ENCODE peak calls at places on chromosomes 1 and 21, in six cellular contexts. One of them, this sample, is unnamed.

GRCh38 chr1:40784771-40785151 is 1.2 kb downstream of the KCNQ4 start:
- DNase-seq in H1: peak; percentile 63
- DNase-seq in HepG2: no peak
- DNase-seq in K562: no peak
- DNase-seq in SK-N-SH: peak; percentile 47
- DNase-seq in GM12878: no peak
- DNase-seq in this sample: no peak

GRCh38 chr1:76425104-76425842 is 350.7 kb downstream of the ST6GALNAC3 start:
- DNase-seq in H1: no peak
- DNase-seq in HepG2: no peak
- DNase-seq in GM12878: peak; percentile 34
- DNase-seq in SK-N-SH: no peak
- DNase-seq in K562: no peak
- DNase-seq in this sample: no peak

GRCh38 chr1:85581802-85582686 is 1.5 kb downstream of the CCN1 start:
- DNase-seq in H1: peak; percentile 59
- DNase-seq in SK-N-SH: peak; percentile 48
- DNase-seq in HepG2: peak; percentile 49
- DNase-seq in K562: no peak
- DNase-seq in GM12878: no peak
- DNase-seq in this sample: no peak

GRCh38 chr1:53860967-53861411 is 22.9 kb upstream of the NDC1 start:
- DNase-seq in GM12878: no peak
- DNase-seq in H1: peak; percentile 58
- DNase-seq in SK-N-SH: peak; percentile 64
- DNase-seq in HepG2: peak; percentile 69
- DNase-seq in K562: peak; percentile 70
- DNase-seq in this sample: peak; percentile 41

GRCh38 chr21:26966978-26967913 is at the start of gene ADAMTS5:
- DNase-seq in HepG2: no peak
- DNase-seq in SK-N-SH: peak; percentile 80
- DNase-seq in K562: no peak
- DNase-seq in H1: peak; percentile 69
- DNase-seq in GM12878: no peak
- DNase-seq in this sample: peak; percentile 83

GRCh38 chr1:47986741-47987140 is 10.4 kb downstream of the TRABD2B start:
- DNase-seq in H1: no peak
- DNase-seq in K562: no peak
- DNase-seq in SK-N-SH: peak; percentile 65
- DNase-seq in HepG2: no peak
- DNase-seq in GM12878: no peak
- DNase-seq in this sample: no peak

GRCh38 chr1:6162773-6163172 is 17.3 kb downstream of the CHD5 start:
- DNase-seq in K562: no peak
- DNase-seq in HepG2: no peak
- DNase-seq in H1: no peak
- DNase-seq in GM12878: no peak
- DNase-seq in SK-N-SH: peak; percentile 90
- DNase-seq in this sample: no peak

GRCh38 chr1:183989078-183989577 is 48.4 kb downstream of the COLGALT2 start:
- DNase-seq in K562: peak; percentile 80
- DNase-seq in SK-N-SH: no peak
- DNase-seq in HepG2: no peak
- DNase-seq in GM12878: peak; percentile 83
- DNase-seq in H1: no peak
- DNase-seq in this sample: no peak

GRCh38 chr1:204493145-204493881 is 1.3 kb downstream of the PIK3C2B start:
- DNase-seq in H1: peak; percentile 74
- DNase-seq in HepG2: peak; percentile 73
- DNase-seq in GM12878: no peak
- DNase-seq in K562: no peak
- DNase-seq in SK-N-SH: peak; percentile 61
- DNase-seq in this sample: no peak

GRCh38 chr1:204493882-204494280 is 724 bp downstream of the PIK3C2B start:
- DNase-seq in SK-N-SH: peak; percentile 78
- DNase-seq in GM12878: no peak
- DNase-seq in HepG2: peak; percentile 85
- DNase-seq in K562: peak; percentile 71
- DNase-seq in H1: no peak
- DNase-seq in this sample: peak; percentile 34

GRCh38 chr1:204494281-204495077 is at the start of gene PIK3C2B:
- DNase-seq in K562: peak; percentile 92
- DNase-seq in HepG2: peak; percentile 71
- DNase-seq in SK-N-SH: peak; percentile 97
- DNase-seq in H1: peak; percentile 93
- DNase-seq in GM12878: peak; percentile 55
- DNase-seq in this sample: peak; percentile 77

GRCh38 chr1:204491653-204492052 is 3.0 kb downstream of the PIK3C2B start:
- DNase-seq in HepG2: no peak
- DNase-seq in H1: no peak
- DNase-seq in GM12878: no peak
- DNase-seq in SK-N-SH: no peak
- DNase-seq in K562: no peak
- DNase-seq in this sample: no peak

DNA sequence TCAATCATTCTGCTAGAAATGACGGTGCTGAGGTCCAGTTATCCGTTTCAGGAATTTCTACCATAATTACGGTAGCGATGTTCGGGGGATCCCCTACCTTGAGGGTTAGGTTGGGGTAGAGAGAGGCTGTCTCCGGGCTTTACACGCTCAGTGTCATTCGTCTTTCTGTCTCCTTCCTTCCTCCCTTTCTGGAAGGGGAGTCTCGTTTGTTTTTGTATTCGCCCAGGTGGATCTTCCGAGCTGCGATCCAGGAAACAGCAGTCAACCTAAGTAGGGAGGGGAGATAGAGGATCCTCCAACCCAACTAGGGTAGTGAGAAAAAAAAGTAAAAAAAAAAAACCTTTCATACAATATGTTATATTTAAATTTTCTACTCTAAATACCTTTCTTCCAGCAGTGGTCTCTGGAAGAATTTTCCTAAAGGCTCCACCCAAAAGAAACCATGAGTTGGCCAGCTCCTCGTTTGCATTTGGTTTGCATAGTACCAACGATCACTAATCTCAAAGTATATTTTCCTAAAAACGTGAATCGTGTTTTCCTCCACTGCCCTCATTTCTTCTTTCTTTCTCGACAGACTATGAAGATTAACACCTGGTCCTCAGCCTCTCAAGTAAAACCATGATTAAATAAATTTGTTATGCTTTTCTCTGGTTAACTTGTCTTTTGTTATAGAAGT is 611 bp upstream of the PIK3C2B start:
- DNase-seq in K562: no peak
- DNase-seq in SK-N-SH: no peak
- DNase-seq in HepG2: no peak
- DNase-seq in GM12878: no peak
- DNase-seq in H1: no peak
- DNase-seq in this sample: no peak
- H3K4me3 ChIP-seq in K562: peak overlapping the region; percentile 49
- H3K4me3 ChIP-seq in SK-N-SH: peak overlapping the region; percentile 79
- H3K4me3 ChIP-seq in HepG2: peak overlapping the region; percentile 90
- H3K4me3 ChIP-seq in GM12878: peak overlapping the region; percentile 92
- H3K4me3 ChIP-seq in H1: peak overlapping the region; percentile 96
- H3K4me3 ChIP-seq in this sample: peak overlapping the region; percentile 84

DNA sequence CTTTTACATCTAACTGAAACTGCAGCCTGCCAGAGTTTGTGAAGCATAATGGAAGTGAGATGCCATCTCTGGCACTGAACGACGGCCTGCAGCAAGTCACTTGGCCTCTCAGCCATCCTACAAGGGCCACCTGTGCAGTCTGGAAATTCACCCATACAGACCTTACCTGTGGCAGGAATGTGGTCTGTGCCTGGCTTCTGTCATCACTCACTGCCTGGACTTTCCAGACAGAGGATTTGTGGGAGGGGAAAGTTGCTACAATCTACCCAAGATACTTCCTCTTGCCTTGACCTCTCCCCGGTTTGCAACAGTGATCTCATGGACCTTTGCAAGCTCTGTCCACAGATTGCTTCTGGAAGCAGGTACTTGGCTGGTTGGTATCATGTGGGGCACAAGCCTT is 58.4 kb upstream of the ATP1B1 start:
- DNase-seq in H1: no peak
- DNase-seq in HepG2: no peak
- DNase-seq in K562: no peak
- DNase-seq in GM12878: no peak
- DNase-seq in SK-N-SH: no peak
- DNase-seq in this sample: peak; percentile 16
- TF ChIP-seq POLR2AphosphoS5 in H1: no peak
- TF ChIP-seq POLR2AphosphoS5 in HepG2: no peak
- TF ChIP-seq POLR2AphosphoS5 in K562: no peak
- TF ChIP-seq POLR2AphosphoS5 in GM12878: no peak
- TF ChIP-seq POLR2AphosphoS5 in SK-N-SH: no peak
- TF ChIP-seq POLR2AphosphoS5 in this sample: no peak

DNA sequence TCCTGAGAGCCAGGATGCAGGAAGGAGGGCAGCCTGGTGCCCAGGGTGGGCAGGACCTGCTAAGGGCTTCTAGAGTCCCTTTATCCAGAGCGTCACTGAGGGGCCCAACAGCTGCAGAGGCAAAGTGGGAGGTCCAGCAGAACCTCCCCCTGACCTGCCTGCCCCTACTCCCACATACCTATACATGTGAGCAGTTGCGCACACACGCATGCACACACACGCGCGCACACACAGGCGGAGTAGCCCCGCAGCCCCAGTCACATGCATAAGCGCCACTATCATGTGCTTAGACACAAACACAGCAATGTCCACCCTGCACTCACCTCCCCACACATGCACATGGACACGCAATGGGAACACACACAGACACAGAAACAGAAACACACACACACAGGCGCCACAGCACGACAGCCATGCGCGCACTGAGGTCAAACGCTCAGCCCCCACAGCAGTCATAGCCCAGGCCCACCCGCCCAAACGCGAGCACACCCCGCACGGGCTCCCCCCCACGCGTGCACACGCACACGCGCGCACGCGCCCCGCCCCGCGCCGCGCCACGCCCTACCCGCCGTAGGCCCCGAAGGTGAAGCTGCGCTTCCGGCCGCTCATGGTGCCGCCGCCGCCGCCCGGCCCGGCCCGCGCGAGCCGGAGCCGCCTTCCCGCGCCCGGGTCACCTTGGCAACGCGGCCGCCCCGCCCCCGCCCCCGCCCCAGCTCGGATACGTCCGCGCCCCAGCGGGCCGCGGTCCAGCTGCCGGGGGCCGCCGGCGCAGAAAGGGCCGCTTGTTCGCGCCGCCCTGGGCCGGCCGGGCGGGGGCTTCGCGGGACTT is 17.7 kb downstream of the RAP1GAP start:
- DNase-seq in SK-N-SH: peak; percentile 96
- DNase-seq in GM12878: no peak
- DNase-seq in H1: no peak
- DNase-seq in K562: peak; percentile 92
- DNase-seq in HepG2: no peak
- DNase-seq in this sample: no peak
- TF ChIP-seq GABPA in SK-N-SH: no peak
- TF ChIP-seq GABPA in GM12878: no peak
- TF ChIP-seq GABPA in H1: no peak
- TF ChIP-seq GABPA in K562: peak; percentile 62
- TF ChIP-seq GABPA in HepG2: no peak
- TF ChIP-seq GABPA in this sample: no peak

GRCh38 chr1:240571782-240572181 is 40.2 kb downstream of the GREM2 start:
- DNase-seq in K562: no peak
- DNase-seq in SK-N-SH: no peak
- DNase-seq in GM12878: no peak
- DNase-seq in HepG2: no peak
- DNase-seq in H1: no peak
- DNase-seq in this sample: no peak

GRCh38 chr1:240579511-240579910 is 32.4 kb downstream of the GREM2 start:
- DNase-seq in SK-N-SH: no peak
- DNase-seq in HepG2: no peak
- DNase-seq in H1: no peak
- DNase-seq in GM12878: no peak
- DNase-seq in K562: no peak
- DNase-seq in this sample: no peak

GRCh38 chr1:240577095-240577494 is 34.9 kb downstream of the GREM2 start:
- DNase-seq in GM12878: no peak
- DNase-seq in K562: no peak
- DNase-seq in HepG2: no peak
- DNase-seq in H1: no peak
- DNase-seq in SK-N-SH: no peak
- DNase-seq in this sample: no peak

GRCh38 chr1:240572328-240572727 is 39.6 kb downstream of the GREM2 start:
- DNase-seq in H1: no peak
- DNase-seq in K562: no peak
- DNase-seq in HepG2: no peak
- DNase-seq in GM12878: no peak
- DNase-seq in SK-N-SH: no peak
- DNase-seq in this sample: no peak

GRCh38 chr1:240575976-240576666 is 35.8 kb downstream of the GREM2 start:
- DNase-seq in GM12878: peak; percentile 13
- DNase-seq in SK-N-SH: no peak
- DNase-seq in K562: no peak
- DNase-seq in HepG2: no peak
- DNase-seq in H1: no peak
- DNase-seq in this sample: no peak
- H3K4me3 ChIP-seq in GM12878: no peak overlapping the region
- H3K4me3 ChIP-seq in SK-N-SH: no peak overlapping the region
- H3K4me3 ChIP-seq in K562: no peak overlapping the region
- H3K4me3 ChIP-seq in HepG2: no peak overlapping the region
- H3K4me3 ChIP-seq in H1: no peak overlapping the region
- H3K4me3 ChIP-seq in this sample: no peak overlapping the region

GRCh38 chr21:46264690-46265144 is 20.7 kb downstream of the MCM3AP start:
- DNase-seq in HepG2: no peak
- DNase-seq in SK-N-SH: peak; percentile 47
- DNase-seq in GM12878: no peak
- DNase-seq in H1: no peak
- DNase-seq in K562: peak; percentile 53
- DNase-seq in this sample: no peak
- TF ChIP-seq POLR2AphosphoS5 in HepG2: no peak
- TF ChIP-seq POLR2AphosphoS5 in SK-N-SH: no peak
- TF ChIP-seq POLR2AphosphoS5 in GM12878: no peak
- TF ChIP-seq POLR2AphosphoS5 in H1: peak; percentile 40
- TF ChIP-seq POLR2AphosphoS5 in K562: no peak
- TF ChIP-seq POLR2AphosphoS5 in this sample: no peak